ENCODE peak calls at places on chromosomes 6 and 20, in five cellular contexts. One of them, this sample, is unnamed.

GRCh38 chr6:39266375-39266774 is 37.1 kb upstream of the KCNK5 start:
- DNase-seq in IMR-90: no peak
- DNase-seq in GM12878: no peak
- DNase-seq in A549: no peak
- DNase-seq in K562: no peak
- DNase-seq in this sample: no peak

GRCh38 chr6:21264288-21264818 is 329.2 kb upstream of the SOX4 start:
- DNase-seq in GM12878: peak; percentile 35
- DNase-seq in A549: no peak
- DNase-seq in IMR-90: no peak
- DNase-seq in K562: no peak
- DNase-seq in this sample: peak; percentile 30

GRCh38 chr20:36490191-36490590 is 51.1 kb upstream of the MYL9 start:
- DNase-seq in GM12878: no peak
- DNase-seq in IMR-90: no peak
- DNase-seq in A549: no peak
- DNase-seq in K562: no peak
- DNase-seq in this sample: no peak

GRCh38 chr20:19849341-19850189 is 91.5 kb downstream of the RIN2 start:
- DNase-seq in IMR-90: no peak
- DNase-seq in GM12878: no peak
- DNase-seq in A549: no peak
- DNase-seq in K562: no peak
- DNase-seq in this sample: no peak

GRCh38 chr6:166936079-166936787 is 20.1 kb downstream of the RNASET2 start:
- DNase-seq in K562: no peak
- DNase-seq in A549: no peak
- DNase-seq in IMR-90: no peak
- DNase-seq in GM12878: no peak
- DNase-seq in this sample: no peak

GRCh38 chr6:95431637-95432228 is 145.6 kb upstream of the MANEA start:
- DNase-seq in GM12878: no peak
- DNase-seq in IMR-90: peak; percentile 40
- DNase-seq in A549: peak; percentile 5
- DNase-seq in K562: peak; percentile 18
- DNase-seq in this sample: peak; percentile 39

GRCh38 chr6:38391909-38392614 is 247.7 kb downstream of the BTBD9 start:
- DNase-seq in A549: no peak
- DNase-seq in IMR-90: peak; percentile 37
- DNase-seq in GM12878: no peak
- DNase-seq in K562: no peak
- DNase-seq in this sample: no peak

GRCh38 chr20:20003088-20003954 is 13.8 kb upstream of the NAA20 start:
- DNase-seq in A549: no peak
- DNase-seq in K562: no peak
- DNase-seq in GM12878: no peak
- DNase-seq in IMR-90: peak; percentile 40
- DNase-seq in this sample: no peak

GRCh38 chr6:56652994-56653393 is 10.3 kb upstream of the DST start:
- DNase-seq in A549: no peak
- DNase-seq in GM12878: no peak
- DNase-seq in K562: no peak
- DNase-seq in IMR-90: peak; percentile 83
- DNase-seq in this sample: no peak

GRCh38 chr6:138973481-138974140 is 14.4 kb downstream of the REPS1 start:
- DNase-seq in GM12878: no peak
- DNase-seq in K562: no peak
- DNase-seq in A549: no peak
- DNase-seq in IMR-90: peak; percentile 67
- DNase-seq in this sample: no peak

GRCh38 chr20:32917191-32917950 is 58.6 kb downstream of the EFCAB8 start:
- DNase-seq in IMR-90: no peak
- DNase-seq in K562: no peak
- DNase-seq in GM12878: no peak
- DNase-seq in A549: no peak
- DNase-seq in this sample: no peak

GRCh38 chr20:47070176-47070575 is 175.5 kb downstream of the EYA2 start:
- DNase-seq in K562: no peak
- DNase-seq in GM12878: no peak
- DNase-seq in IMR-90: peak; percentile 72
- DNase-seq in A549: no peak
- DNase-seq in this sample: no peak

GRCh38 chr20:37239026-37239451 is 22.6 kb downstream of the GHRH start:
- DNase-seq in IMR-90: peak; percentile 10
- DNase-seq in GM12878: no peak
- DNase-seq in K562: no peak
- DNase-seq in A549: no peak
- DNase-seq in this sample: no peak

GRCh38 chr6:148517518-148517917 is 174.9 kb downstream of the SASH1 start:
- DNase-seq in K562: no peak
- DNase-seq in A549: no peak
- DNase-seq in IMR-90: no peak
- DNase-seq in GM12878: no peak
- DNase-seq in this sample: no peak

DNA sequence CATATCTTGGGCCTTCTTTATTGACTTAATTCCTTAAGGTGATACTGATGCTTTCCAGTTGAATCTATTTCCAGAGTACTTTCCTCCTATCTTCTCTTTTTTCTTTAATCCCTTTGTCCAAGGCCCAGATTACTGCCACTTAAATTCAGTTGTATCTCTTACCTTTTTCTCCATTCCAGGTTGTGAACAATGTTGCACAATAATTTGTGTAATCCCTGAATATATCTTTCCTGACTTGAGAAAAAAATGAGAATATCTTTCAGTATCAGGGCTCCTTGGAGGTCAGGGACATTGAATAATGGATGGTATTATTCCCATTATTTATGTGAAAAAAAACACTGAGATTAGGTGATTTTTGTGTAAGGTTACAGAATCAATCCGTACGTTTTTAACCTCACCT is 683.3 kb downstream of the PTPRT start:
- DNase-seq in K562: no peak
- DNase-seq in A549: no peak
- DNase-seq in GM12878: no peak
- DNase-seq in IMR-90: no peak
- DNase-seq in this sample: no peak
- TF ChIP-seq RCOR1 in K562: no peak
- TF ChIP-seq RCOR1 in A549: no peak
- TF ChIP-seq RCOR1 in GM12878: no peak
- TF ChIP-seq RCOR1 in IMR-90: no peak
- TF ChIP-seq RCOR1 in this sample: no peak

DNA sequence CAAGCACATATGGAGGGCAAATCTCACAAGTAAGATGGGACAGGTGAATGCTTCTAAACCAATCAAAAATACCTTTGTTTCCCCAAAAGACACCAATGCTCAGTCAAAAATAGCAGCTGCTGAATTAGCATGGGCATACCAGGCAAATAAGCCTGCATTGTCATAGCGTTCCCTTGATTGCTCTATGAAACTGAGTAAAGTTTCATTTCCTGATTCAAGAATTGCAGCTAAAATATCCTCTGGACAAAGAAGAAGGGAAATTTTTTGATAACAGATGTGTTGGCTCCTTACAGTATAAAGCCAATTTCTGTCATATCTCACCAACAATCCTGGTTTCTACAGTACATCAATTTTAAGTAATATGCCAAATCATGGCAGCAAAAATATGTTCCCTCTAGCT is 3.3 kb upstream of the TMEM14A start:
- DNase-seq in K562: no peak
- DNase-seq in IMR-90: no peak
- DNase-seq in A549: no peak
- DNase-seq in GM12878: peak; percentile 45
- DNase-seq in this sample: no peak
- H3K4me3 ChIP-seq in K562: no peak overlapping the region
- H3K4me3 ChIP-seq in IMR-90: no peak overlapping the region
- H3K4me3 ChIP-seq in A549: no peak overlapping the region
- H3K4me3 ChIP-seq in GM12878: peak overlapping the region; percentile 73
- H3K4me3 ChIP-seq in this sample: no peak overlapping the region

GRCh38 chr20:50689864-50690263 is 1.5 kb downstream of the RIPOR3 start:
- DNase-seq in A549: no peak
- DNase-seq in IMR-90: no peak
- DNase-seq in GM12878: no peak
- DNase-seq in K562: no peak
- DNase-seq in this sample: peak; percentile 82
- TF ChIP-seq RCOR1 in A549: no peak
- TF ChIP-seq RCOR1 in IMR-90: no peak
- TF ChIP-seq RCOR1 in GM12878: no peak
- TF ChIP-seq RCOR1 in K562: no peak
- TF ChIP-seq RCOR1 in this sample: peak; percentile 90

GRCh38 chr6:137751768-137752560 is 115.1 kb upstream of the TNFAIP3 start:
- DNase-seq in IMR-90: no peak
- DNase-seq in GM12878: no peak
- DNase-seq in K562: no peak
- DNase-seq in A549: no peak
- DNase-seq in this sample: no peak

GRCh38 chr6:137754366-137754765 is 112.7 kb upstream of the TNFAIP3 start:
- DNase-seq in A549: no peak
- DNase-seq in K562: no peak
- DNase-seq in IMR-90: no peak
- DNase-seq in GM12878: no peak
- DNase-seq in this sample: no peak

GRCh38 chr6:137746264-137746663 is 120.8 kb upstream of the TNFAIP3 start:
- DNase-seq in A549: no peak
- DNase-seq in GM12878: no peak
- DNase-seq in IMR-90: no peak
- DNase-seq in K562: no peak
- DNase-seq in this sample: no peak

GRCh38 chr6:137749595-137750215 is 117.4 kb upstream of the TNFAIP3 start:
- DNase-seq in GM12878: no peak
- DNase-seq in IMR-90: peak; percentile 21
- DNase-seq in K562: no peak
- DNase-seq in A549: no peak
- DNase-seq in this sample: no peak

DNA sequence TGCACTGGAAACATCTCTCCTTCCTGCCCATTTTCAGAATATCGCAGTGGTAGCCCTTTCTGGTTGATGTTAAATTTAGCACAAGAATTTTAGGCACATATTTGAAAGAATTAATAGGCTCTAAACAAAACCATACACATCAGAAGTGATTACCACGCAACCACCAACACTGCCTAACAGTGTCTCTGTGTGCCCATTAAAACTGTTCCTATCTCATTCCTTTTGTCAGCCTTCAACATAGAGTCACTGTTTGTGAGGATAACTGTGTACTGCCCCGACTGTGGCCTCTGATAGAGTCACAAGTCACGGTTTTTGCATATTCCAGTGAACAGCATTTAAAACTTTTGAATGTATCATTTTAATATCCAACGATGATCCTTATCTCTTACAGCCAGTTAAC is 116.8 kb upstream of the TNFAIP3 start:
- DNase-seq in GM12878: no peak
- DNase-seq in IMR-90: no peak
- DNase-seq in A549: no peak
- DNase-seq in K562: no peak
- DNase-seq in this sample: no peak
- H3K4me3 ChIP-seq in GM12878: no peak overlapping the region
- H3K4me3 ChIP-seq in IMR-90: no peak overlapping the region
- H3K4me3 ChIP-seq in A549: no peak overlapping the region
- H3K4me3 ChIP-seq in K562: no peak overlapping the region
- H3K4me3 ChIP-seq in this sample: no peak overlapping the region

GRCh38 chr6:34029489-34030280 is 116.2 kb downstream of the GRM4 start:
- DNase-seq in GM12878: no peak
- DNase-seq in A549: no peak
- DNase-seq in IMR-90: no peak
- DNase-seq in K562: no peak
- DNase-seq in this sample: no peak

GRCh38 chr6:34025851-34026250 is 120.0 kb downstream of the GRM4 start:
- DNase-seq in GM12878: no peak
- DNase-seq in A549: no peak
- DNase-seq in K562: no peak
- DNase-seq in IMR-90: no peak
- DNase-seq in this sample: peak; percentile 84

GRCh38 chr6:34028691-34029360 is 117.1 kb downstream of the GRM4 start:
- DNase-seq in A549: no peak
- DNase-seq in IMR-90: no peak
- DNase-seq in GM12878: no peak
- DNase-seq in K562: no peak
- DNase-seq in this sample: no peak

GRCh38 chr6:34027939-34028441 is 117.9 kb downstream of the GRM4 start:
- DNase-seq in A549: no peak
- DNase-seq in IMR-90: no peak
- DNase-seq in GM12878: no peak
- DNase-seq in K562: no peak
- DNase-seq in this sample: no peak

GRCh38 chr6:34027445-34027936 is 118.4 kb downstream of the GRM4 start:
- DNase-seq in K562: peak; percentile 90
- DNase-seq in A549: peak; percentile 68
- DNase-seq in IMR-90: peak; percentile 3
- DNase-seq in GM12878: no peak
- DNase-seq in this sample: peak; percentile 88
- TF ChIP-seq RCOR1 in K562: no peak
- TF ChIP-seq RCOR1 in A549: no peak
- TF ChIP-seq RCOR1 in IMR-90: no peak
- TF ChIP-seq RCOR1 in GM12878: no peak
- TF ChIP-seq RCOR1 in this sample: no peak